ENCODE peak calls at places on chromosomes 2 and 18, in four cellular contexts. B, D, T and S are unnamed samples. For H3K9me3, the result is how much of the 10 kb centered on the place peaks cover.

GRCh38 chr2:173231042-173231441 is 123.6 kb upstream of the CDCA7 start:
- ATAC-seq in T (no peak), B (peak), D (peak), S (no peak)

GRCh38 chr2:142892715-142893114 is 15.3 kb downstream of the KYNU start:
- ATAC-seq in B (peak), T (peak), D (no peak), S (no peak)

GRCh38 chr18:54382076-54382475 is 24.4 kb downstream of the C18orf54 start:
- ATAC-seq in B (no peak), D (no peak), T (no peak), S (no peak)

GRCh38 chr2:69893684-69894481 is at the start of gene SNRNP27:
- ATAC-seq in T (peak), B (peak), D (peak), S (peak)

GRCh38 chr2:9666306-9666705 is 35.5 kb upstream of the YWHAQ start:
- ATAC-seq in T (peak), B (no peak), D (no peak), S (no peak)

GRCh38 chr2:33291278-33292013 is 185.0 kb upstream of the RASGRP3 start:
- ATAC-seq in T (peak), D (no peak), B (peak), S (peak)

GRCh38 chr18:66729459-66730239 is 125.8 kb upstream of the CDH19 start:
- ATAC-seq in D (no peak), B (no peak), T (no peak), S (peak)

GRCh38 chr2:64404002-64404731 is 49.8 kb upstream of the LGALSL start:
- ATAC-seq in D (peak), B (peak), T (no peak), S (peak)

GRCh38 chr2:203683932-203684556 is 22.4 kb upstream of the CD28 start:
- ATAC-seq in D (peak), B (peak), T (peak), S (peak)

GRCh38 chr2:97673915-97674283 is 4.4 kb downstream of the C2orf92 start:
- ATAC-seq in D (no peak), B (no peak), T (no peak), S (no peak)

GRCh38 chr18:2134364-2134763 is 436.9 kb downstream of the METTL4 start:
- ATAC-seq in D (no peak), B (peak), T (no peak), S (no peak)

GRCh38 chr2:104836253-104836652 is 17.7 kb upstream of the POU3F3 start:
- ATAC-seq in D (no peak), T (no peak), B (no peak), S (no peak)

GRCh38 chr2:127906206-127906926 is 20.6 kb upstream of the AMMECR1L start:
- ATAC-seq in B (peak), T (peak), D (peak), S (no peak)

GRCh38 chr2:217433522-217433921 is 569.3 kb downstream of the TNS1 start:
- ATAC-seq in D (no peak), B (no peak), T (no peak), S (no peak)

GRCh38 chr2:31428001-31428418 is 13.5 kb upstream of the XDH start:
- ATAC-seq in D (no peak), T (peak), B (peak), S (no peak)

GRCh38 chr2:215784371-215784783 is 229.0 kb downstream of the MREG start:
- ATAC-seq in D (no peak), T (no peak), B (no peak), S (peak)

GRCh38 chr2:78077637-78078036 is 555.5 kb upstream of the LRRTM4 start:
- ATAC-seq in D (no peak), T (no peak), B (no peak), S (no peak)

GRCh38 chr18:48787523-48788151 is 163.1 kb downstream of the SMAD7 start:
- ATAC-seq in B (no peak), D (no peak), T (no peak), S (no peak)

GRCh38 chr2:161104054-161104553 is 56.1 kb upstream of the TANK start:
- ATAC-seq in D (no peak), B (no peak), T (no peak), S (no peak)

GRCh38 chr2:206198677-206199076 is 39.0 kb downstream of the EEF1B2 start:
- ATAC-seq in T (no peak), D (no peak), B (no peak), S (peak)

GRCh38 chr18:32284284-32284683 is 94.4 kb downstream of the MEP1B start:
- ATAC-seq in D (no peak), B (no peak), T (no peak), S (no peak)

GRCh38 chr2:29123584-29124349 is 8.6 kb downstream of the CLIP4 start:
- ATAC-seq in D (no peak), B (peak), T (peak), S (no peak)
- TF ChIP-seq EP300 in D (no peak), B (no peak), T (peak), S (no peak)

DNA sequence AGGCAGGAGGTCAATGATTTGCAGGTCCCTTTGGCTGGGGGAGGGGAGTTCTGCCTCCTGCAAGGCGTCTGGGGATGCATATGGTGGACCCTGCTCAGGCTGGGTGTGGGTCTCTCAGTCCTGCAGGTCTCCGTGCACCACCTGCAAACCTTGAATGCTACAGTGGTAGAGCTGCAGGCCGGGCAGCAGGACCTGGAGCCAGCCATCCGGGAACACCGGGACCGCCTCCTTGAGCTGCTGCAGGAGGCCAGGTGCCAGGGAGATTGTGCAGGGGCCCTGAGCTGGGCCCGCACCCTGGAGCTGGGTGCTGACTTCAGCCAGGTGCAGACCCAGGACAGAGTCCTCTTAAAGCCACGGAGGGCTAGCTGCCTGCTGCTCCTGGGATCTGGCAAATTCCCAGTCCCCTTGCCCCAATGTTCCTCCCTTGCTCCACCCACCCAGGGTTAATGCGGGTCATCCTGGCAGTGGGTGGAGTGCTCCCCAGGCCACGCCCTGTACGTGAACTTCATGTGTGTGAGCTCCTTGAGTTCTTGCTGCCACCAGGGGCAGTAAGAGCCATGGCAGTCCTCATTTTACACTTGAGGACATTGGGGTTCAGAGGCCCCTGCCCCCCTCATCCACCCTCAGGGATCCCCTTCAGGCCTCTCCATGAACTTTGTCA is 3.1 kb downstream of the PROM2 start:
- ATAC-seq in D (no peak), T (no peak), B (peak), S (no peak)
- H3K9me3 ChIP-seq in D (under half), T (under half), B (under half), S (under half)

GRCh38 chr18:23136326-23137092 is 1.2 kb downstream of the CABLES1 start:
- ATAC-seq in T (peak), D (peak), B (peak), S (peak)

GRCh38 chr18:23134780-23135678 is at the start of gene CABLES1:
- ATAC-seq in T (peak), B (peak), D (no peak), S (peak)

GRCh38 chr18:23135679-23136325 is 517 bp downstream of the CABLES1 start:
- ATAC-seq in D (no peak), B (no peak), T (peak), S (peak)

GRCh38 chr18:23131693-23132319 is 3.5 kb upstream of the CABLES1 start:
- ATAC-seq in D (peak), T (peak), B (no peak), S (peak)

DNA sequence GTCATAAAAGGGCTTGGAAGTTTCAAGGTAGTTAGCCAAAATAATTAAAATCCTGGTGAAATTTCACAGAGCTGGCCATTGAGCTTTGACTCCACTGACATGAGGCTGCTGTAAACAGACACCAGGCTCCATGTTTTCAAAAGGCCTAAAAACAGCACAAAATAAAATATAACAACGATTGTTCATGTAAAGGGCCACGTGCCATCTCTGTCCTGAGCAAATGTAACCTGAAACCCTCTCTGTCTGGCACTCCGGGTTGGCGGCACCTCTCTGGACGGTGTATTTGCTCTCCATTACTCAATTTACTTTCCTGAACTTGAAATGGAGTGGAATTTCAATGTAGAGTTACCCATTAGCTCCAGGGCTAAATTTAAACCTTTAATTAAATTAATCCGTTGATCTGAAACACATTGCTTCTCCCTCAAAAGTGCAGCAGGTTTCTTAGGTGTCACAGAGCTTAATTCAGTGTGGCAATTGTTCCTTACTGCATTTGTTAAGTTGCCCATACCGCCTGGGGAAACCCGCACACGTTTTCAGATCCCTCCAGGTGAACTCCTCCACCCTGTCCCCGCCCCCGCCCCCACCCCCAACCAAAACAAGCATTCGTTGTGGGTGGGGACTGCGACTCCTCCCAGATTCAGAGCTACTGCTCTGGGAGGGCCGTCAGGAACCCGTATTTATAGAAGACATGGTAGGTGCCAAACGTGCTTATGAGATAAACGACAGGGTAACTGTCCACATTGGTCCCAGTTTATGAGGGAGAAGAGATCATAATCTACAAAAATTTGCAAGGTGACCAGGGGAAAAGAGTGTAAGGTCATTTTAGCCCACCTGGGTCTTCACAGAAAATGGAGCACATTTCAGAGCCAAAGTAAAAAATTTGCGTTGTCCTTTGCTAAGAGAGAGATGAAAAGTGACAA is 1.2 kb upstream of the CABLES1 start:
- ATAC-seq in D (peak), T (peak), B (peak), S (no peak)
- TF ChIP-seq EP300 in D (no peak), T (no peak), B (no peak), S (no peak)

DNA sequence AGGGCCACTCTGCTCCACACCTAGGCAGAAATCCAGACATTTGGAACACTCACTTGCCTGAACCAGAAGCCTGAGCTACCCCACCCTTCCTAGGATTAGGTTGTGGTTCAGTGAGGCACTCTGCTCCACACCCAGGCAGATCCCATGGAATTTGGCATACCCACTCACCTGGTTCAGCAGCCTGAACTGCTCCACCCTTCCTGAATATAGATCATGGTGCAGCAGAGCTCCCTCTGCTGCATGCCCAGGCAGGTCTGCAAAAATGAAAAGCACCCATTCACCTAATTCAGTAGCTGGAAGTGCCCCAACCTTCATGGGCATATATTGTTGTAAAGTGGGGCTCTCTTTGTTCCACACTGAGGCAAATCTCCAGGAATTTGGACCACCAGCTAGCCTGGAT is 185.1 kb upstream of the CNTNAP5 start:
- ATAC-seq in D (no peak), B (no peak), T (no peak), S (no peak)
- H3K9me3 ChIP-seq in D (under half), B (half or more), T (under half), S (under half)

DNA sequence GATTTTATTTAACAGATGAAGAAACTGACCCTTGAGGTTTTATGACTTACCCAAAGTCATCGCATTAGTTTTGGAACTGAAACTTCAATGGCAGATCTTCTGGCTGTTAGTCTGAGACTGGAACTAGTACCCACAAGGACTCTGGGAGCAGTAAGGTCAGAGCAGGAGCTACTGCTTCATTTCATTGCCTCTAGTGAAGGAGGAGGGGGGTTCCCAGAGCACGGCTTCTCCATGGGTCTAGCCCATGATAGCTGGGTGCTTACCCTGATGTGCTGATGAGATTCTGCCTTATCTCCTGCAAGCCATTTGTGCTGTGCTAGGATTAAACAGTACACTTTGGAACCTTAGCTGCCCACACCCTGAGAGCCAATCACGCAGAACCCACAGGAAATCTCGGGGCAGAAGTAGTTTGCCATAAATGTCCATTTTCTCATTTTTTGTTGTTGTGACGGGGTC is 5.4 kb upstream of the RNASEH1 start:
- ATAC-seq in D (no peak), T (no peak), B (no peak), S (no peak)
- TF ChIP-seq EP300 in D (no peak), T (no peak), B (no peak), S (no peak)

GRCh38 chr2:88815243-88816096 is 124.0 kb downstream of the RPIA start:
- ATAC-seq in T (no peak), D (no peak), B (no peak), S (no peak)
- H3K9me3 ChIP-seq in T (under half), D (under half), B (under half), S (under half)

DNA sequence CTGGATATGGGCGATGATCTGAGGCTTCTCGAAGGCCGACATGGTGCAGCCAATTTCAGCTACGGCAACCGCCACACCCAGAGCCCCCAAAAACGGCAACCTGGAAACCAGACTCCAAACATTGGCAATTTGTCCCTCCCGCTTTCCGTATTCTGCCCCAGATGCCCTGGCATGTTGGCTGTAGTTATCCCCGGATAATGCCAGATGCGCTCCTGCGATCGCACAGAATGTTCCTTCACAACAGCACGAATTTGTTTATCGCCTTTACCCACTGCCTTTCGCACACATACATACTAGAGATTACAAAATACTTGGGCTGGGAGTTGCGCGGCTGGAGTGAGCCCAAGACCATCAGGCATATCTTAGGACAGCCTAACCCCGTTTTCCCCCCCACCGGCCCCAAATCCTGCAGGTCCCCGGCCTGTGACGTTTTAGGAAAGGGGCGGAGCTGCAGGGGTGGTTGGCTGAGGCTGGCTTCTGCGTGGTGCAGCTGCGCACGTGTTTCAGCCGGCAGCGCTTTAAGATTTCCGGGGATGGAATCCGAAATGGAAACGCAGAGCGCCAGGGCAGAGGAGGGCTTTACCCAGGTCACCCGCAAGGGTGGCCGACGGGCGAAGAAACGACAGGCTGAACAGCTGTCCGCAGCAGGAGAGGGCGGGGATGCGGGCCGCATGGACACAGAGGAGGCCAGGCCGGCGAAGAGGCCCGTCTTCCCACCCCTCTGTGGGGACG is at the start of gene PNO1:
- ATAC-seq in T (peak), D (peak), B (peak), S (peak)
- TF ChIP-seq EP300 in T (no peak), D (peak), B (peak), S (no peak)